ENCODE peak calls at places on chromosomes 5 and 9, in seven cellular contexts. Z is substantia nigra; H is A172; B is T47D; I is GM23338; N is activated CD8-positive, alpha-beta memory T cell treated with anti-CD3 and anti-CD28 coated beads for 24 hours; S is NCI-H1694. O is an unnamed sample.

GRCh38 chr9:128203842-128204551 is 818 bp downstream of the DNM1 start:
- DNase-seq in I (peak; percentile 74), B (no peak), H (peak; percentile 73), N (peak; percentile 65), Z (no peak), S (no peak), O (peak; percentile 81)

GRCh38 chr5:180291234-180291940 is 496 bp downstream of the MAPK9 start:
- DNase-seq in I (peak; percentile 51), H (no peak), N (peak; percentile 73), Z (no peak), B (no peak), S (no peak), O (peak; percentile 24)

GRCh38 chr5:127706691-127707090 is 3.5 kb downstream of the CCDC192 start:
- DNase-seq in H (no peak), B (no peak), Z (no peak), I (no peak), S (no peak), N (no peak), O (no peak)

GRCh38 chr9:127121628-127122175 is 733 bp downstream of the ANGPTL2 start:
- DNase-seq in Z (no peak), I (peak; percentile 30), S (no peak), N (no peak), B (no peak), H (no peak), O (no peak)

GRCh38 chr9:125523681-125524080 is 183.3 kb downstream of the MAPKAP1 start:
- DNase-seq in N (no peak), H (no peak), I (no peak), S (no peak), Z (no peak), B (no peak), O (no peak)

GRCh38 chr5:55055183-55055582 is 31.1 kb downstream of the GZMK start:
- DNase-seq in I (no peak), H (no peak), N (no peak), B (no peak), S (no peak), Z (no peak), O (no peak)

GRCh38 chr5:96649251-96649937 is 12.8 kb upstream of the CAST start:
- DNase-seq in B (no peak), Z (no peak), H (no peak), I (no peak), N (no peak), S (no peak), O (no peak)

GRCh38 chr5:2093859-2094615 is 211.3 kb upstream of the IRX4 start:
- DNase-seq in I (no peak), B (no peak), H (peak; percentile 13), N (no peak), Z (no peak), S (no peak), O (no peak)

GRCh38 chr9:33778700-33779351 is 16.5 kb upstream of the PRSS3 start:
- DNase-seq in N (peak; percentile 67), S (peak; percentile 68), Z (peak; percentile 23), B (peak; percentile 60), H (peak; percentile 37), I (peak; percentile 80), O (peak; percentile 39)

GRCh38 chr5:168578006-168578405 is 1.2 kb downstream of the PANK3 start:
- DNase-seq in I (no peak), N (no peak), S (no peak), H (peak; percentile 10), Z (no peak), B (no peak), O (peak; percentile 12)

GRCh38 chr5:65482727-65483473 is 1.2 kb upstream of the ADAMTS6 start:
- DNase-seq in Z (peak; percentile 18), N (no peak), I (peak; percentile 85), B (peak; percentile 57), H (peak; percentile 52), S (no peak), O (peak; percentile 21)

GRCh38 chr5:102911973-102912372 is 156.9 kb downstream of the PAM start:
- DNase-seq in H (peak; percentile 75), B (no peak), N (no peak), I (no peak), S (no peak), Z (no peak), O (peak; percentile 52)

GRCh38 chr5:54804521-54804920 is 180.9 kb downstream of the ESM1 start:
- DNase-seq in S (no peak), Z (no peak), N (no peak), H (no peak), I (no peak), B (no peak), O (no peak)

GRCh38 chr5:150352531-150353394 is 4.7 kb upstream of the TCOF1 start:
- DNase-seq in N (no peak), I (peak; percentile 28), S (no peak), Z (no peak), H (no peak), B (no peak), O (no peak)

O was measured in Caki2.